ENCODE peak calls at places on chromosomes 7 and 10, in five cellular contexts. X, Q, A, E and M are unnamed samples.
A peak's percentile ranks its signal among the peaks of the same experiment; 100 is the strongest.

GRCh38 chr7:128860158-128861073 is 2.2 kb upstream of the ATP6V1F start:
- DNase-seq in A (no peak), E (no peak), X (peak; percentile 63), Q (no peak), M (no peak)

GRCh38 chr7:157621131-157621681 is 284.4 kb downstream of the DNAJB6 start:
- DNase-seq in E (no peak), A (no peak), Q (peak; percentile 59), X (no peak), M (no peak)

GRCh38 chr7:37706807-37707206 is 23.2 kb downstream of the GPR141 start:
- DNase-seq in X (no peak), Q (no peak), E (no peak), A (no peak), M (no peak)

GRCh38 chr7:30920584-30921539 is 9.2 kb downstream of the AQP1 start:
- DNase-seq in E (no peak), Q (peak; percentile 59), X (peak; percentile 74), A (peak; percentile 81), M (peak; percentile 2)

GRCh38 chr10:91349381-91349780 is 60.8 kb upstream of the HECTD2 start:
- DNase-seq in Q (no peak), A (peak; percentile 57), E (peak; percentile 79), X (peak; percentile 97), M (no peak)

GRCh38 chr7:130392456-130392860 is 12.2 kb downstream of the CPA1 start:
- DNase-seq in E (no peak), Q (no peak), A (no peak), X (peak; percentile 82), M (no peak)

GRCh38 chr7:79668292-79668691 is 214.8 kb upstream of the MAGI2 start:
- DNase-seq in X (peak; percentile 3), A (no peak), E (no peak), Q (no peak), M (no peak)

GRCh38 chr7:141094336-141095070 is 20.6 kb downstream of the TMEM178B start:
- DNase-seq in E (no peak), X (no peak), Q (no peak), A (no peak), M (no peak)

GRCh38 chr7:155804897-155805825 is 7.1 kb downstream of the SHH start:
- DNase-seq in X (peak; percentile 74), Q (peak; percentile 89), E (no peak), A (peak; percentile 69), M (peak; percentile 45)

GRCh38 chr10:7408494-7409044 is 2.3 kb downstream of the SFMBT2 start:
- DNase-seq in A (peak; percentile 16), X (peak; percentile 44), E (no peak), Q (peak; percentile 84), M (peak; percentile 58)

GRCh38 chr7:28173531-28173930 is 7.1 kb downstream of the JAZF1 start:
- DNase-seq in Q (no peak), A (no peak), X (no peak), E (no peak), M (no peak)

GRCh38 chr10:14761372-14761771 is 13.3 kb downstream of the FAM107B start:
- DNase-seq in A (no peak), Q (no peak), E (no peak), X (no peak), M (no peak)

GRCh38 chr7:137343483-137343841 is at the start of gene PTN:
- DNase-seq in A (no peak), Q (no peak), X (peak; percentile 83), E (peak; percentile 65), M (peak; percentile 58)

GRCh38 chr7:120807390-120807789 is 50.6 kb downstream of the TSPAN12 start:
- DNase-seq in X (no peak), E (no peak), Q (no peak), A (no peak), M (no peak)

DNA sequence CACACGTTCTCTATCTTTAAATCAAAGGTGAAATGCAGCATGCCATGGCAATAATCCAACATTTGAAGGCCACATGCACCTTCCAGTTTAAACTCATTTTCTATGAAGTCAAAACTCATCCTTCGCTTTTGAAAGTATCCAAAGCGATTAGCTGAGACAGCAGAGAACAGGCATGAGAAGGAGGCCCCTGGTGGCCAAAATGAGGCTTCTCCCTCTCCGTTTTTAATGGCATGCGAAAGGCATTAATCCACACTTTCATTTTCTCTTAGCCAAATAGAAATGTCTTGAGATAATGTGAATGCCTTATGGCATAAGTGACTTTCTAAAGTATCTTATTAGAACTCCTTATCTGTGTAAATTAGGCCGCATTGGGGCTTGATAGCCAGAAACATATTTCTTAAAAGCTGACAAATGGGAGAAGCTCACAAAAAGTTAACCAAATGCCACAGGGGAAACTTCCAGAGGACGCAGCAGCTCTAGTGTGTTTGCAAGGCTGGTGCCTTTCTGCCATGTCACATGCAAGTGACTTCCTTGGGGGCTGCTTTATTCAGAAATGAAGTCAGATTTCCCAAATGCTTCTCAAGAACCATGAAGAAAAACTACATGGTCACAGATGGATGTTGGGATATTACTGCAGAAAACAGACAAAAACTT is 1189.6 kb downstream of the SORCS1 start:
- DNase-seq in Q (no peak), X (no peak), E (no peak), A (no peak), M (no peak)
- TF ChIP-seq CTCF in Q (peak; percentile 65), X (peak; percentile 51), E (peak; percentile 41), A (no peak), M (no peak)

DNA sequence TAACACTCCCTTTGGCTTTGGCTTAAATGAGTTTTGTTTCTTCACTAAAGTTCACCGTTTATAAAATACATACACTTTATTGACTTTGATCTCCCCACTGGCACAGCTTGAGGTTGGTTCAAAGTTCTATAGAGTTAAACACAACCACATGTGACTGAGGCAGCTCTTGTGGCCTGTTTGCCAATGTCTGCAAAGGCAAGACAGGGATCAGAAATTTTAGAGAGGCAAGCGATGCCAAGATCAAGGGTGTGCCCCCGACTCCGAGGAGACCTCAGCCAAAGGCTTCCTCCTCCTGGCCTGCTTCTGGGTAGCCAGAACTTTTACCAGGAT is 129.8 kb upstream of the JCAD start:
- DNase-seq in A (no peak), Q (no peak), X (no peak), E (no peak), M (no peak)
- H3K4me1 ChIP-seq in A (peaks cover 40% of the 10 kb centered on the region), Q (peaks cover 12% of the 10 kb centered on the region), X (peaks cover 14% of the 10 kb centered on the region), E (no peaks in the 10 kb centered on the region), M (peaks cover 7% of the 10 kb centered on the region)

GRCh38 chr7:92088266-92088665 is 46.0 kb downstream of the CYP51A1 start:
- DNase-seq in A (no peak), X (no peak), Q (no peak), E (no peak), M (no peak)

GRCh38 chr7:92095424-92095823 is 38.9 kb downstream of the CYP51A1 start:
- DNase-seq in X (no peak), E (no peak), Q (no peak), A (no peak), M (no peak)

DNA sequence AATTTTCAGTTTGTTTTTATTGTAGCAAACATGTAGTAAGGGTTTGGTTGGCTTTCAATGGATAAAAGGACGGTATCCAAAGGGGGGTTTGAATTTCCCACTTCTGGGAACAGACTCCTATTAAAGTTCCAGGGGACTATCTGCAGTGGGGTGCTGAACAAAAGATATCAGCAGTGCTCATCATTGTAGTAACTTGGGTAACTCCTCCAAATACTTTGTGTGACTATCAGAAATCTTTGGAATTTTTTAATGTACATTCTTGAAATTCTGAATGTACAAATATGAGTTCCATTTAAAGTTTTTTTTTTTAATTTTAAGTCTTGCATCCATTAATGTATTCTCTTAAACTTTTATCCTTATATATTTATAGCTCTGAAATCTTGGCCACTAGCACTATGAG is 42.1 kb downstream of the CYP51A1 start:
- DNase-seq in A (no peak), Q (no peak), X (no peak), E (no peak), M (no peak)
- H3K36me3 ChIP-seq in A (peaks cover 7% of the 10 kb centered on the region), Q (peaks cover 86% of the 10 kb centered on the region), X (no peaks in the 10 kb centered on the region), E (no peaks in the 10 kb centered on the region), M (peaks cover 32% of the 10 kb centered on the region)

DNA sequence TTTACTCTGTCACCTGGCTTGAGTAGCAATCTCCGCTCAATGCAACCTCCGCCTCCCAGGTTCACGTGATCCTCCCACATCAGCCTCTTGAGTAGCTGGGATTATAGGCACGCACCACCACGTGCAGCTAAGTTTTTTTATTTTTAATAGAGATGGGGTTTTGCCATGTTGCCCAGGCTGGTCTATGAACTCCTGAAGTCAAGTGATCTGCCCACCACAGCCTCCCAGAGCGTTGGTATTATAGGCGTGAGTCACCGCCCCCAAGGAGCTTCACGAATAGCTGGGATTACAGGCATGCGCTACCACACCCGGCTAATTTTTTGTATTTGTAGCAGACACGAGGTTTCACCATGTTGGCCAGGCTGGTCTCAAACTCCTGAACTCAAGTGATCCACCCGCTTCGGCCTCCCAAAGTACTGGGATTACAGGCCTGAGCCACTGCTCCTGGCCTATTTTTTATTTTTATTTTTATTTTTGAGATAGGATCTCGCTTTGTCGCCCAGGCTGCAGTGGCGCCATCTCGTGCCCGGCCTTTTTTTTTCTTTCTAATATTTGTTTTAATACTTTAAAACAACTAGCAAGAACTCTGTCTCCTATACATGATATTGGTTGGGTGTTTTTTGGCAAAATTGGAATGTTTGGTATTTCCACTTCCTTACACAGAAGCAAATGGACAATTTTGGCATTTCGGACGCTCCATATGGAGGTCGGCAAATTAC is 1.1 kb downstream of the EFCAB10 start:
- DNase-seq in A (peak; percentile 17), X (peak; percentile 14), Q (no peak), E (no peak), M (no peak)
- TF ChIP-seq CTCF in A (peak; percentile 1), X (no peak), Q (no peak), E (no peak), M (no peak)

GRCh38 chr7:2523941-2524807 is 4.6 kb downstream of the LFNG start:
- DNase-seq in Q (peak; percentile 94), X (peak; percentile 81), E (peak; percentile 77), A (peak; percentile 83), M (peak; percentile 62)
- H3K4me1 ChIP-seq in Q (peaks cover 80% of the 10 kb centered on the region), X (peaks cover 16% of the 10 kb centered on the region), E (peaks cover 53% of the 10 kb centered on the region), A (peaks cover 49% of the 10 kb centered on the region), M (peaks cover 28% of the 10 kb centered on the region)

DNA sequence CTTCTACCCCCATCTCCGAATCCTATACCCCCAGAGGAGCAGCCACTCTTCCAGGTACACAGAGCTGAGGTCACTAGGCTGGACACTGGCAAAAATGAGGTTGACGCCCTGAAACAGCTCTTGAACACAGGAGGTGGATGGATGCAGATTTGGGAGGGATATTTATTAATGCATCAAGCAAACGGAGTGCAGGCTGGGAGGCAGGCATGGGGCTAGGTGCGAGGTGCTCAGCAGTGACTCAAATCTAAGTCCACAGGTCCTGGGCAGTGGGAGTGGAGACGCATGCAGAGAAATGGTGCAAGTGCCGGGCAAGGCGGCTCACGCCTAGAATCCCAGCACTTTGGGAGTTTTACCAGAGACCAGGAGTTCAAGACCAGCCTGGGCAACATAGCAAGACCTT is 11.0 kb downstream of the GUSB start:
- DNase-seq in Q (peak; percentile 27), A (no peak), E (no peak), X (no peak), M (no peak)
- H3K36me3 ChIP-seq in Q (peaks cover 95% of the 10 kb centered on the region), A (peaks cover 21% of the 10 kb centered on the region), E (no peaks in the 10 kb centered on the region), X (peaks cover 12% of the 10 kb centered on the region), M (peaks cover 66% of the 10 kb centered on the region)

GRCh38 chr7:100584677-100585510 is 1.0 kb downstream of the LRCH4 start:
- DNase-seq in X (peak; percentile 82), E (no peak), A (peak; percentile 68), Q (peak; percentile 77), M (peak; percentile 88)

GRCh38 chr7:100588438-100588837 is 2.3 kb downstream of the FBXO24 start:
- DNase-seq in E (no peak), A (peak; percentile 41), X (no peak), Q (no peak), M (no peak)

GRCh38 chr7:100584046-100584676 is 1.8 kb downstream of the LRCH4 start:
- DNase-seq in E (no peak), Q (no peak), A (no peak), X (no peak), M (no peak)

GRCh38 chr7:100585511-100586265 is at the start of gene LRCH4:
- DNase-seq in A (no peak), X (no peak), Q (peak; percentile 88), E (peak; percentile 53), M (peak; percentile 73)

GRCh38 chr7:100586266-100587025 is at the start of gene FBXO24:
- DNase-seq in E (peak; percentile 100), A (peak; percentile 100), X (peak; percentile 100), Q (peak; percentile 100), M (peak; percentile 100)
- TF ChIP-seq CTCF in E (no peak), A (no peak), X (no peak), Q (no peak), M (no peak)